ENCODE peak calls at places on chromosomes 12 and 14, in nine cellular contexts. One of them, this sample, is unnamed.

GRCh38 chr14:51897791-51898190 is 37.4 kb downstream of the GNG2 start:
- DNase-seq in right lobe of liver: no peak
- DNase-seq in mammary epithelial cell: no peak
- DNase-seq in astrocyte of the cerebellum: no peak
- DNase-seq in pancreas: no peak
- DNase-seq in esophagus muscularis mucosa: no peak
- DNase-seq in uterus: no peak
- DNase-seq in heart right ventricle: no peak
- DNase-seq in adrenal gland: no peak
- DNase-seq in this sample: no peak

GRCh38 chr14:31560759-31561154 is 447 bp upstream of the NUBPL start:
- DNase-seq in heart right ventricle: no peak
- DNase-seq in mammary epithelial cell: no peak
- DNase-seq in esophagus muscularis mucosa: no peak
- DNase-seq in pancreas: no peak
- DNase-seq in astrocyte of the cerebellum: no peak
- DNase-seq in uterus: no peak
- DNase-seq in right lobe of liver: no peak
- DNase-seq in adrenal gland: no peak
- DNase-seq in this sample: peak

GRCh38 chr12:47035459-47035858 is 44.0 kb upstream of the PCED1B start:
- DNase-seq in pancreas: no peak
- DNase-seq in heart right ventricle: no peak
- DNase-seq in esophagus muscularis mucosa: no peak
- DNase-seq in astrocyte of the cerebellum: no peak
- DNase-seq in uterus: no peak
- DNase-seq in adrenal gland: no peak
- DNase-seq in mammary epithelial cell: no peak
- DNase-seq in right lobe of liver: no peak
- DNase-seq in this sample: no peak

GRCh38 chr14:59964251-59965007 is 44.5 kb downstream of the LRRC9 start:
- DNase-seq in uterus: no peak
- DNase-seq in heart right ventricle: no peak
- DNase-seq in mammary epithelial cell: no peak
- DNase-seq in adrenal gland: no peak
- DNase-seq in pancreas: no peak
- DNase-seq in right lobe of liver: no peak
- DNase-seq in esophagus muscularis mucosa: no peak
- DNase-seq in astrocyte of the cerebellum: no peak
- DNase-seq in this sample: peak

GRCh38 chr14:52835122-52835903 is 43.9 kb upstream of the GNPNAT1 start:
- DNase-seq in uterus: no peak
- DNase-seq in esophagus muscularis mucosa: no peak
- DNase-seq in pancreas: no peak
- DNase-seq in heart right ventricle: no peak
- DNase-seq in astrocyte of the cerebellum: no peak
- DNase-seq in adrenal gland: no peak
- DNase-seq in mammary epithelial cell: peak
- DNase-seq in right lobe of liver: no peak
- DNase-seq in this sample: peak

GRCh38 chr12:109393437-109394345 is 46.0 kb downstream of the MYO1H start:
- DNase-seq in uterus: peak
- DNase-seq in mammary epithelial cell: peak
- DNase-seq in pancreas: no peak
- DNase-seq in right lobe of liver: no peak
- DNase-seq in astrocyte of the cerebellum: peak
- DNase-seq in esophagus muscularis mucosa: no peak
- DNase-seq in heart right ventricle: no peak
- DNase-seq in adrenal gland: peak
- DNase-seq in this sample: peak

GRCh38 chr14:28983279-28983678 is 216.7 kb downstream of the FOXG1 start:
- DNase-seq in pancreas: no peak
- DNase-seq in esophagus muscularis mucosa: no peak
- DNase-seq in astrocyte of the cerebellum: no peak
- DNase-seq in right lobe of liver: no peak
- DNase-seq in uterus: no peak
- DNase-seq in mammary epithelial cell: no peak
- DNase-seq in heart right ventricle: no peak
- DNase-seq in adrenal gland: no peak
- DNase-seq in this sample: no peak

GRCh38 chr12:94954029-94954685 is 49.3 kb downstream of the NDUFA12 start:
- DNase-seq in esophagus muscularis mucosa: no peak
- DNase-seq in uterus: no peak
- DNase-seq in mammary epithelial cell: peak
- DNase-seq in right lobe of liver: no peak
- DNase-seq in heart right ventricle: no peak
- DNase-seq in pancreas: no peak
- DNase-seq in astrocyte of the cerebellum: no peak
- DNase-seq in adrenal gland: peak
- DNase-seq in this sample: peak

GRCh38 chr14:31881531-31882310 is 195.4 kb upstream of the ARHGAP5 start:
- DNase-seq in right lobe of liver: no peak
- DNase-seq in mammary epithelial cell: peak
- DNase-seq in esophagus muscularis mucosa: no peak
- DNase-seq in uterus: no peak
- DNase-seq in pancreas: no peak
- DNase-seq in heart right ventricle: no peak
- DNase-seq in adrenal gland: no peak
- DNase-seq in astrocyte of the cerebellum: no peak
- DNase-seq in this sample: peak

GRCh38 chr14:54579606-54580005 is 12.7 kb downstream of the SAMD4A start:
- DNase-seq in right lobe of liver: no peak
- DNase-seq in uterus: no peak
- DNase-seq in heart right ventricle: no peak
- DNase-seq in astrocyte of the cerebellum: no peak
- DNase-seq in pancreas: no peak
- DNase-seq in adrenal gland: peak
- DNase-seq in esophagus muscularis mucosa: no peak
- DNase-seq in mammary epithelial cell: no peak
- DNase-seq in this sample: no peak

GRCh38 chr12:90355701-90356345 is 599.2 kb downstream of the CCER1 start:
- DNase-seq in astrocyte of the cerebellum: no peak
- DNase-seq in heart right ventricle: no peak
- DNase-seq in right lobe of liver: no peak
- DNase-seq in mammary epithelial cell: no peak
- DNase-seq in pancreas: no peak
- DNase-seq in esophagus muscularis mucosa: no peak
- DNase-seq in adrenal gland: no peak
- DNase-seq in uterus: no peak
- DNase-seq in this sample: no peak

GRCh38 chr12:34395056-34396005 is 373.0 kb downstream of the ALG10 start:
- DNase-seq in right lobe of liver: peak
- DNase-seq in adrenal gland: no peak
- DNase-seq in mammary epithelial cell: no peak
- DNase-seq in uterus: peak
- DNase-seq in astrocyte of the cerebellum: no peak
- DNase-seq in heart right ventricle: peak
- DNase-seq in pancreas: peak
- DNase-seq in esophagus muscularis mucosa: peak
- DNase-seq in this sample: no peak

GRCh38 chr12:126869644-126870043 is 1397.3 kb upstream of the TMEM132C start:
- DNase-seq in esophagus muscularis mucosa: peak
- DNase-seq in right lobe of liver: no peak
- DNase-seq in uterus: no peak
- DNase-seq in heart right ventricle: no peak
- DNase-seq in astrocyte of the cerebellum: no peak
- DNase-seq in adrenal gland: no peak
- DNase-seq in mammary epithelial cell: no peak
- DNase-seq in pancreas: no peak
- DNase-seq in this sample: no peak

GRCh38 chr14:75259510-75259855 is 19.1 kb upstream of the FOS start:
- DNase-seq in astrocyte of the cerebellum: peak
- DNase-seq in right lobe of liver: no peak
- DNase-seq in mammary epithelial cell: no peak
- DNase-seq in uterus: no peak
- DNase-seq in pancreas: no peak
- DNase-seq in adrenal gland: no peak
- DNase-seq in esophagus muscularis mucosa: no peak
- DNase-seq in heart right ventricle: no peak
- DNase-seq in this sample: peak

GRCh38 chr14:78075610-78076277 is 94.4 kb upstream of the NRXN3 start:
- DNase-seq in pancreas: no peak
- DNase-seq in heart right ventricle: no peak
- DNase-seq in right lobe of liver: no peak
- DNase-seq in astrocyte of the cerebellum: no peak
- DNase-seq in adrenal gland: no peak
- DNase-seq in uterus: no peak
- DNase-seq in mammary epithelial cell: no peak
- DNase-seq in esophagus muscularis mucosa: no peak
- DNase-seq in this sample: no peak

GRCh38 chr12:113471619-113472171 is at the start of gene LHX5:
- DNase-seq in astrocyte of the cerebellum: no peak
- DNase-seq in esophagus muscularis mucosa: no peak
- DNase-seq in heart right ventricle: no peak
- DNase-seq in pancreas: no peak
- DNase-seq in mammary epithelial cell: no peak
- DNase-seq in uterus: no peak
- DNase-seq in right lobe of liver: no peak
- DNase-seq in adrenal gland: no peak
- DNase-seq in this sample: no peak

GRCh38 chr12:46562625-46563228 is 190.2 kb upstream of the SLC38A2 start:
- DNase-seq in heart right ventricle: no peak
- DNase-seq in pancreas: no peak
- DNase-seq in esophagus muscularis mucosa: no peak
- DNase-seq in uterus: no peak
- DNase-seq in mammary epithelial cell: peak
- DNase-seq in astrocyte of the cerebellum: peak
- DNase-seq in adrenal gland: peak
- DNase-seq in right lobe of liver: no peak
- DNase-seq in this sample: peak

GRCh38 chr12:124680863-124681778 is 113.7 kb upstream of the NCOR2 start:
- DNase-seq in adrenal gland: peak
- DNase-seq in esophagus muscularis mucosa: peak
- DNase-seq in right lobe of liver: peak
- DNase-seq in uterus: peak
- DNase-seq in mammary epithelial cell: peak
- DNase-seq in astrocyte of the cerebellum: peak
- DNase-seq in pancreas: no peak
- DNase-seq in heart right ventricle: peak
- DNase-seq in this sample: peak
- H3K4me3 ChIP-seq in adrenal gland: no peak
- H3K4me3 ChIP-seq in esophagus muscularis mucosa: no peak
- H3K4me3 ChIP-seq in right lobe of liver: no peak
- H3K4me3 ChIP-seq in uterus: no peak
- H3K4me3 ChIP-seq in mammary epithelial cell: no peak
- H3K4me3 ChIP-seq in astrocyte of the cerebellum: no peak
- H3K4me3 ChIP-seq in pancreas: no peak
- H3K4me3 ChIP-seq in heart right ventricle: no peak
- H3K4me3 ChIP-seq in this sample: no peak

GRCh38 chr12:112349440-112349839 is 32.8 kb downstream of the HECTD4 start:
- DNase-seq in adrenal gland: no peak
- DNase-seq in esophagus muscularis mucosa: no peak
- DNase-seq in uterus: no peak
- DNase-seq in heart right ventricle: no peak
- DNase-seq in astrocyte of the cerebellum: peak
- DNase-seq in pancreas: no peak
- DNase-seq in right lobe of liver: no peak
- DNase-seq in mammary epithelial cell: no peak
- DNase-seq in this sample: peak
- TF ChIP-seq CTCF in adrenal gland: no peak
- TF ChIP-seq CTCF in esophagus muscularis mucosa: no peak
- TF ChIP-seq CTCF in uterus: no peak
- TF ChIP-seq CTCF in heart right ventricle: no peak
- TF ChIP-seq CTCF in astrocyte of the cerebellum: no peak
- TF ChIP-seq CTCF in pancreas: no peak
- TF ChIP-seq CTCF in right lobe of liver: no peak
- TF ChIP-seq CTCF in mammary epithelial cell: no peak
- TF ChIP-seq CTCF in this sample: no peak

DNA sequence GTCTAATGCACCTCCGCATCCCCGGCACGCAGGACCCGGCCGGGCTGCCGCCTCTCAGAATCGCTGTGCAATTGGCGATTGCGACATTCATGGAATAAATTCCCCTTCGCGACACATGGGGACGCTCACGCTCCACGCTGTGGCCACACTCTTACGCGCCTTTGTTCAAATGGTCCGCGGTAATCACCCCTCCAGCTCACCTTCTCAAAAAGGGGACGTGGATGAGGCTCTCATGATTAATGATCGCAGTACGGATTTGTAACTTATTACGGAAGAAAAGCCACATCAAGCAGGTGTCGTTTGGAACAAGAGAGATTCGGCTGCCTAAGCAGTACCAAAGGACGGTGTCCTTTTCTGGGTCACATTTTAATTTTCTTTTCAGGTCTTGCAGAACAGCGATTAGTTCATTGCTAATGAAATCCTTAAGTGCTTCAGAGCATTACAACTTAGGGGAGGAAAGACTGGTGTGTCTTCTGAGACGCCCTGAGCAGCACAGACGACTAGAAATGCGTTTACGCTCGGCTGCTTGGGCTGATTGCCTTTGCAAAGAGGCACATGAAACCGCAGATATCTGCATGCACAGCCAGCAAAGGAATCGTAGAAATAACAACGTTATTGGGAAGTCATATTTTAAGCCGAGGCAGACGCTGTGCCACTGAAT is 37.3 kb upstream of the ADGRD1 start:
- DNase-seq in esophagus muscularis mucosa: peak
- DNase-seq in heart right ventricle: peak
- DNase-seq in pancreas: peak
- DNase-seq in astrocyte of the cerebellum: no peak
- DNase-seq in right lobe of liver: peak
- DNase-seq in uterus: peak
- DNase-seq in adrenal gland: peak
- DNase-seq in mammary epithelial cell: peak
- DNase-seq in this sample: peak
- H3K4me3 ChIP-seq in esophagus muscularis mucosa: peak
- H3K4me3 ChIP-seq in heart right ventricle: no peak
- H3K4me3 ChIP-seq in pancreas: no peak
- H3K4me3 ChIP-seq in astrocyte of the cerebellum: no peak
- H3K4me3 ChIP-seq in right lobe of liver: peak
- H3K4me3 ChIP-seq in uterus: no peak
- H3K4me3 ChIP-seq in adrenal gland: no peak
- H3K4me3 ChIP-seq in mammary epithelial cell: no peak
- H3K4me3 ChIP-seq in this sample: no peak

GRCh38 chr12:6603095-6603567 is 4.0 kb downstream of the CHD4 start:
- DNase-seq in right lobe of liver: no peak
- DNase-seq in esophagus muscularis mucosa: no peak
- DNase-seq in adrenal gland: peak
- DNase-seq in mammary epithelial cell: peak
- DNase-seq in uterus: peak
- DNase-seq in heart right ventricle: peak
- DNase-seq in pancreas: no peak
- DNase-seq in astrocyte of the cerebellum: no peak
- DNase-seq in this sample: peak

GRCh38 chr12:6606331-6607131 is 648 bp downstream of the CHD4 start:
- DNase-seq in pancreas: peak
- DNase-seq in adrenal gland: peak
- DNase-seq in astrocyte of the cerebellum: no peak
- DNase-seq in heart right ventricle: peak
- DNase-seq in right lobe of liver: peak
- DNase-seq in esophagus muscularis mucosa: no peak
- DNase-seq in uterus: peak
- DNase-seq in mammary epithelial cell: peak
- DNase-seq in this sample: peak

GRCh38 chr12:6607751-6608591 is 792 bp upstream of the CHD4 start:
- DNase-seq in esophagus muscularis mucosa: no peak
- DNase-seq in uterus: peak
- DNase-seq in astrocyte of the cerebellum: no peak
- DNase-seq in right lobe of liver: no peak
- DNase-seq in adrenal gland: peak
- DNase-seq in pancreas: no peak
- DNase-seq in mammary epithelial cell: peak
- DNase-seq in heart right ventricle: no peak
- DNase-seq in this sample: peak

GRCh38 chr12:6604254-6605029 is 2.7 kb downstream of the CHD4 start:
- DNase-seq in pancreas: no peak
- DNase-seq in uterus: no peak
- DNase-seq in esophagus muscularis mucosa: no peak
- DNase-seq in right lobe of liver: peak
- DNase-seq in mammary epithelial cell: no peak
- DNase-seq in astrocyte of the cerebellum: no peak
- DNase-seq in heart right ventricle: no peak
- DNase-seq in adrenal gland: peak
- DNase-seq in this sample: no peak

GRCh38 chr12:6605425-6606330 is 1.5 kb downstream of the CHD4 start:
- DNase-seq in mammary epithelial cell: peak
- DNase-seq in adrenal gland: peak
- DNase-seq in astrocyte of the cerebellum: no peak
- DNase-seq in esophagus muscularis mucosa: no peak
- DNase-seq in right lobe of liver: no peak
- DNase-seq in heart right ventricle: no peak
- DNase-seq in uterus: peak
- DNase-seq in pancreas: no peak
- DNase-seq in this sample: peak
- TF ChIP-seq CTCF in mammary epithelial cell: no peak
- TF ChIP-seq CTCF in adrenal gland: no peak
- TF ChIP-seq CTCF in astrocyte of the cerebellum: no peak
- TF ChIP-seq CTCF in esophagus muscularis mucosa: no peak
- TF ChIP-seq CTCF in right lobe of liver: no peak
- TF ChIP-seq CTCF in heart right ventricle: no peak
- TF ChIP-seq CTCF in uterus: no peak
- TF ChIP-seq CTCF in pancreas: no peak
- TF ChIP-seq CTCF in this sample: no peak

This sample was measured in astrocyte of the spinal cord.